ENCODE peak calls at places on chromosomes 11 and 22, in seven cellular contexts. R is mesenchymal stem cell, V is H9, Y is neuronal stem cell, Q is IMR-90, D is trophoblast cell, M is H1. E is an unnamed sample.

GRCh38 chr11:128735935-128736610 is 42.2 kb downstream of the FLI1 start:
- DNase-seq in R (no peak), V (no peak), Y (no peak), Q (no peak), D (peak; percentile 55), M (no peak), E (peak; percentile 83)

GRCh38 chr11:46528445-46529085 is 65.3 kb downstream of the AMBRA1 start:
- DNase-seq in R (no peak), V (no peak), Y (no peak), Q (no peak), D (no peak), M (no peak), E (no peak)

GRCh38 chr11:61904539-61905048 is 12.8 kb downstream of the RAB3IL1 start:
- DNase-seq in R (no peak), V (peak; percentile 86), Y (no peak), Q (no peak), D (no peak), M (peak; percentile 90), E (peak; percentile 64)

GRCh38 chr11:72114570-72114969 is 2.1 kb upstream of the ANAPC15 start:
- DNase-seq in R (no peak), V (no peak), Y (no peak), Q (peak; percentile 28), D (no peak), M (no peak), E (no peak)

GRCh38 chr11:16558499-16558898 is 179.9 kb upstream of the C11orf58 start:
- DNase-seq in R (no peak), V (no peak), Y (no peak), Q (no peak), D (no peak), M (no peak), E (no peak)

GRCh38 chr11:46296520-46297448 is 19.3 kb downstream of the CREB3L1 start:
- DNase-seq in R (peak; percentile 96), V (peak; percentile 97), Y (peak; percentile 74), Q (peak; percentile 98), D (peak; percentile 80), M (peak; percentile 95), E (peak; percentile 99)

GRCh38 chr11:460331-461199 is 10.5 kb downstream of the PTDSS2 start:
- DNase-seq in R (no peak), V (no peak), Y (no peak), Q (no peak), D (peak; percentile 91), M (no peak), E (peak; percentile 34)

GRCh38 chr11:72688486-72688885 is 14.3 kb upstream of the PDE2A start:
- DNase-seq in R (no peak), V (no peak), Y (no peak), Q (no peak), D (no peak), M (no peak), E (no peak)

GRCh38 chr11:130769782-130770565 is 146.3 kb downstream of the SNX19 start:
- DNase-seq in R (peak; percentile 22), V (no peak), Y (no peak), Q (peak; percentile 57), D (no peak), M (no peak), E (peak; percentile 33)

GRCh38 chr22:37043828-37044538 is 7.6 kb upstream of the KCTD17 start:
- DNase-seq in R (peak; percentile 54), V (peak; percentile 70), Y (no peak), Q (peak; percentile 28), D (peak; percentile 57), M (no peak), E (peak; percentile 52)

GRCh38 chr11:126809514-126810289 is 190.9 kb downstream of the KIRREL3 start:
- DNase-seq in R (no peak), V (no peak), Y (no peak), Q (peak; percentile 38), D (no peak), M (no peak), E (peak; percentile 30)

GRCh38 chr11:100562102-100562501 is 125.0 kb upstream of the ARHGAP42 start:
- DNase-seq in R (peak; percentile 78), V (no peak), Y (no peak), Q (peak; percentile 86), D (no peak), M (no peak), E (no peak)

GRCh38 chr11:76629133-76629852 is 41.3 kb downstream of the LRRC32 start:
- DNase-seq in R (peak; percentile 87), V (no peak), Y (no peak), Q (peak; percentile 75), D (peak; percentile 86), M (no peak), E (no peak)

GRCh38 chr11:129881570-129882170 is 13.7 kb downstream of the NFRKB start:
- DNase-seq in R (peak; percentile 45), V (peak; percentile 53), Y (no peak), Q (peak; percentile 21), D (peak; percentile 34), M (peak; percentile 79), E (peak; percentile 53)

GRCh38 chr22:22681221-22681739 is 36.9 kb downstream of the GGTLC2 start:
- DNase-seq in R (no peak), V (no peak), Y (no peak), Q (peak; percentile 50), D (no peak), M (no peak), E (peak; percentile 31)

GRCh38 chr11:110712643-110713468 is 619 bp upstream of the ARHGAP20 start:
- DNase-seq in R (peak; percentile 20), V (peak; percentile 28), Y (peak; percentile 47), Q (peak; percentile 52), D (peak; percentile 6), M (no peak), E (peak; percentile 42)

GRCh38 chr11:76291576-76292526 is 85.5 kb upstream of the WNT11 start:
- DNase-seq in R (no peak), V (no peak), Y (no peak), Q (no peak), D (no peak), M (no peak), E (no peak)

GRCh38 chr11:48210052-48210451 is 6.6 kb upstream of the OR4B1 start:
- DNase-seq in R (no peak), V (peak; percentile 29), Y (no peak), Q (peak; percentile 17), D (no peak), M (no peak), E (no peak)

GRCh38 chr11:132054822-132055221 is 684.4 kb downstream of the NTM start:
- DNase-seq in R (peak; percentile 83), V (no peak), Y (no peak), Q (peak; percentile 89), D (no peak), M (no peak), E (peak; percentile 73)
- H3K23ac ChIP-seq in R (no peak overlapping the region), V (no peak overlapping the region), Y (no peak overlapping the region), Q (peak overlapping the region; percentile 87), D (no peak overlapping the region), M (no peak overlapping the region), E (no peak overlapping the region)

GRCh38 chr22:32615874-32616564 is 141.4 kb downstream of the FBXO7 start:
- DNase-seq in R (no peak), V (peak; percentile 69), Y (no peak), Q (no peak), D (no peak), M (peak; percentile 52), E (peak; percentile 40)

GRCh38 chr22:32617883-32618282 is 143.3 kb downstream of the FBXO7 start:
- DNase-seq in R (no peak), V (no peak), Y (no peak), Q (no peak), D (no peak), M (no peak), E (no peak)

GRCh38 chr22:32619614-32620426 is 145.2 kb downstream of the FBXO7 start:
- DNase-seq in R (peak; percentile 82), V (no peak), Y (no peak), Q (peak; percentile 89), D (peak; percentile 63), M (no peak), E (no peak)

GRCh38 chr22:32618461-32619140 is 144.0 kb downstream of the FBXO7 start:
- DNase-seq in R (no peak), V (no peak), Y (no peak), Q (no peak), D (no peak), M (no peak), E (no peak)

DNA sequence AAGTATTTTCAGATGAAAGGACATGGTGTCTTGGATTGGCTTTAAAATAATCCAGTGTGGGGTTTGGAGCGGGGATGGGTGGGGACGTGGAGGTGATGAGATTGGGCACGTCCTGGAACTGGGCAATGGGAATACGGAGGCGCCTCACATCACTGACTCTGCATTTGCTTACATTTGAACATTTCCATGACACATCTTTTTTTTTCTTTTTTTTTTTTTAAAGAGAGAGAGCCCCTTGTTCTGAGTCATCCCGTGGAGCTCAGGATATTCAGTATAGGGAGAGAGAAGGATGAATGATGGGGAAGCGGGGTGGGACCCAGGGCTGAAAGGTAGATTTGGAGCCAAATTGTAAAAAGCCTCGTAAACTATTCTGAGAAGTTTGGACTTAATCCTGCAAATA is 142.7 kb downstream of the FBXO7 start:
- DNase-seq in R (peak; percentile 72), V (no peak), Y (no peak), Q (peak; percentile 74), D (no peak), M (no peak), E (no peak)
- H3K27ac ChIP-seq in R (no peak overlapping the region), V (no peak overlapping the region), Y (no peak overlapping the region), Q (no peak overlapping the region), D (no peak overlapping the region), M (no peak overlapping the region), E (no peak overlapping the region)

GRCh38 chr11:66470015-66470414 is 3.3 kb downstream of the PELI3 start:
- DNase-seq in R (no peak), V (peak; percentile 47), Y (no peak), Q (no peak), D (no peak), M (peak; percentile 42), E (peak; percentile 81)
- H3K23ac ChIP-seq in R (no peak overlapping the region), V (no peak overlapping the region), Y (no peak overlapping the region), Q (no peak overlapping the region), D (no peak overlapping the region), M (no peak overlapping the region), E (no peak overlapping the region)

GRCh38 chr22:38870312-38870741 is 1.7 kb downstream of the CBX6 start:
- DNase-seq in R (peak; percentile 88), V (peak; percentile 89), Y (peak; percentile 80), Q (peak; percentile 78), D (peak; percentile 82), M (peak; percentile 93), E (peak; percentile 91)
- H3K27ac ChIP-seq in R (no peak overlapping the region), V (no peak overlapping the region), Y (no peak overlapping the region), Q (peak overlapping the region; percentile 94), D (no peak overlapping the region), M (no peak overlapping the region), E (no peak overlapping the region)

DNA sequence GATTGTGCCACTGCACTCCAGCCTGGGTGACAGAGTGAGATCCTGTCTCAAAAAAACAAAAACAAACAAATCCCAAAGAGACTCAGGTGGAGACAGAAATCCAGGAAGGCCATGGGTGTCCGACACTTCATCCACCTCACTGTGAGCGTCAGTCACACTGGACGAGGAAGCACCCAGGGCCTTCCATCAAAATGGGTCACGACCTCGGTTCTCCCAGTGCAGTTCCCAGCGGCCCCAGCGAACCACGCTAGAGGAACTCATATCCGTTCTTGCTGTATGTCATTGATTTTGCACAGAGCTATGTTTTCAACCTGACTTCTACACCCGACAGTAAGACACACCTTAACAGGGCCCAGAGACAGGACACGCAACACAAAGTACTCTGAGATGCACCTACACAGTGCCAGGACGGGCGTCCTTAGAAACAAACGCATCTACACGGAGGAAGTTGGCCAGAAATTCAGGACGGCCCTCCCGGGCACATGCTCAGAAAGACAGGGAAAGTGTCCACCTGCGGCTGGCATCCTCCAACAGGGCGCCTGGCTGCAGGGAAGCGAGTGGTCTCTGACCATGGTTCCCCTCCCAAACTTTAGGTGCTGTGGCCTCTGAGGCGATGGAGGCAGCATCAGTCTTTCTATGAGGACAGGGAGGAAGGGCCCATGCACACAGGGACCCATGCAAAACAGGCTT is 410.5 kb downstream of the CTTN start:
- DNase-seq in R (no peak), V (no peak), Y (no peak), Q (no peak), D (no peak), M (no peak), E (no peak)
- H3K23ac ChIP-seq in R (no peak overlapping the region), V (no peak overlapping the region), Y (no peak overlapping the region), Q (no peak overlapping the region), D (no peak overlapping the region), M (no peak overlapping the region), E (no peak overlapping the region)